ENCODE peak calls at places on chromosomes 16 and 17, in five cellular contexts. One of them, this sample, is unnamed. For H3K4me1, the result is how much of the 10 kb centered on the place peaks cover.

GRCh38 chr16:57801856-57802634 is at the start of gene KIFC3:
- DNase-seq in esophagus squamous epithelium: no peak
- DNase-seq in PC-9: peak
- DNase-seq in fibroblast of lung: peak
- DNase-seq in adrenal gland: peak
- DNase-seq in this sample: peak

GRCh38 chr17:80463784-80464400 is 12.5 kb downstream of the NPTX1 start:
- DNase-seq in adrenal gland: no peak
- DNase-seq in esophagus squamous epithelium: no peak
- DNase-seq in fibroblast of lung: no peak
- DNase-seq in PC-9: no peak
- DNase-seq in this sample: no peak

GRCh38 chr17:56165017-56165720 is 11.9 kb downstream of the ANKFN1 start:
- DNase-seq in esophagus squamous epithelium: no peak
- DNase-seq in adrenal gland: no peak
- DNase-seq in PC-9: no peak
- DNase-seq in fibroblast of lung: no peak
- DNase-seq in this sample: no peak

GRCh38 chr17:28545787-28546415 is 6.5 kb downstream of the UNC119 start:
- DNase-seq in PC-9: no peak
- DNase-seq in esophagus squamous epithelium: no peak
- DNase-seq in adrenal gland: no peak
- DNase-seq in fibroblast of lung: no peak
- DNase-seq in this sample: no peak

GRCh38 chr16:11576427-11577289 is 10.1 kb downstream of the LITAF start:
- DNase-seq in fibroblast of lung: no peak
- DNase-seq in adrenal gland: no peak
- DNase-seq in esophagus squamous epithelium: no peak
- DNase-seq in PC-9: no peak
- DNase-seq in this sample: peak

GRCh38 chr16:30902070-30902972 is 5.9 kb downstream of the CTF1 start:
- DNase-seq in fibroblast of lung: peak
- DNase-seq in esophagus squamous epithelium: no peak
- DNase-seq in PC-9: peak
- DNase-seq in adrenal gland: peak
- DNase-seq in this sample: no peak

GRCh38 chr16:23896832-23897821 is 61.3 kb downstream of the PRKCB start:
- DNase-seq in esophagus squamous epithelium: no peak
- DNase-seq in fibroblast of lung: no peak
- DNase-seq in adrenal gland: no peak
- DNase-seq in PC-9: no peak
- DNase-seq in this sample: no peak

GRCh38 chr17:37191219-37191618 is 184.6 kb upstream of the C17orf78 start:
- DNase-seq in fibroblast of lung: peak
- DNase-seq in PC-9: no peak
- DNase-seq in esophagus squamous epithelium: no peak
- DNase-seq in adrenal gland: no peak
- DNase-seq in this sample: no peak

GRCh38 chr17:12665263-12666210 is at the start of gene MYOCD:
- DNase-seq in esophagus squamous epithelium: no peak
- DNase-seq in fibroblast of lung: peak
- DNase-seq in adrenal gland: no peak
- DNase-seq in PC-9: no peak
- DNase-seq in this sample: peak

GRCh38 chr17:82244413-82245140 is 15.7 kb downstream of the SLC16A3 start:
- DNase-seq in adrenal gland: no peak
- DNase-seq in fibroblast of lung: peak
- DNase-seq in PC-9: no peak
- DNase-seq in esophagus squamous epithelium: no peak
- DNase-seq in this sample: peak

GRCh38 chr17:81379523-81379942 is 15.7 kb upstream of the BAHCC1 start:
- DNase-seq in adrenal gland: no peak
- DNase-seq in fibroblast of lung: no peak
- DNase-seq in PC-9: peak
- DNase-seq in esophagus squamous epithelium: no peak
- DNase-seq in this sample: peak

GRCh38 chr17:77070888-77071279 is 69.9 kb upstream of the SEC14L1 start:
- DNase-seq in adrenal gland: no peak
- DNase-seq in esophagus squamous epithelium: no peak
- DNase-seq in PC-9: no peak
- DNase-seq in fibroblast of lung: no peak
- DNase-seq in this sample: no peak

GRCh38 chr17:28746611-28747045 is 2.8 kb downstream of the TRAF4 start:
- DNase-seq in PC-9: peak
- DNase-seq in adrenal gland: no peak
- DNase-seq in fibroblast of lung: no peak
- DNase-seq in esophagus squamous epithelium: no peak
- DNase-seq in this sample: peak

GRCh38 chr16:65754799-65755691 is 611.4 kb upstream of the CDH5 start:
- DNase-seq in esophagus squamous epithelium: no peak
- DNase-seq in PC-9: no peak
- DNase-seq in fibroblast of lung: peak
- DNase-seq in adrenal gland: no peak
- DNase-seq in this sample: no peak

GRCh38 chr16:29820271-29820701 is at the start of gene MVP:
- DNase-seq in PC-9: peak
- DNase-seq in esophagus squamous epithelium: no peak
- DNase-seq in adrenal gland: peak
- DNase-seq in fibroblast of lung: peak
- DNase-seq in this sample: no peak

GRCh38 chr17:8153550-8153956 is 1.3 kb upstream of the PER1 start:
- DNase-seq in esophagus squamous epithelium: no peak
- DNase-seq in PC-9: peak
- DNase-seq in adrenal gland: peak
- DNase-seq in fibroblast of lung: peak
- DNase-seq in this sample: peak

GRCh38 chr17:14303343-14304221 is 2.7 kb downstream of the HS3ST3B1 start:
- DNase-seq in esophagus squamous epithelium: no peak
- DNase-seq in PC-9: no peak
- DNase-seq in fibroblast of lung: no peak
- DNase-seq in adrenal gland: no peak
- DNase-seq in this sample: no peak

GRCh38 chr17:83143817-83144231 is 64.4 kb downstream of the METRNL start:
- DNase-seq in PC-9: no peak
- DNase-seq in adrenal gland: no peak
- DNase-seq in fibroblast of lung: no peak
- DNase-seq in esophagus squamous epithelium: no peak
- DNase-seq in this sample: no peak

GRCh38 chr16:84072014-84072413 is 29.4 kb upstream of the SLC38A8 start:
- DNase-seq in esophagus squamous epithelium: no peak
- DNase-seq in PC-9: no peak
- DNase-seq in fibroblast of lung: peak
- DNase-seq in adrenal gland: no peak
- DNase-seq in this sample: no peak

GRCh38 chr17:50277357-50277754 is 3.1 kb downstream of the TMEM92 start:
- DNase-seq in fibroblast of lung: no peak
- DNase-seq in adrenal gland: no peak
- DNase-seq in PC-9: no peak
- DNase-seq in esophagus squamous epithelium: no peak
- DNase-seq in this sample: no peak

GRCh38 chr17:63029520-63029919 is 63.5 kb downstream of the TANC2 start:
- DNase-seq in PC-9: no peak
- DNase-seq in esophagus squamous epithelium: no peak
- DNase-seq in fibroblast of lung: peak
- DNase-seq in adrenal gland: no peak
- DNase-seq in this sample: no peak

GRCh38 chr17:19383681-19384470 is 3.1 kb downstream of the MFAP4 start:
- DNase-seq in esophagus squamous epithelium: no peak
- DNase-seq in adrenal gland: peak
- DNase-seq in PC-9: no peak
- DNase-seq in fibroblast of lung: no peak
- DNase-seq in this sample: no peak

GRCh38 chr17:29595943-29596774 is 3.2 kb downstream of the ANKRD13B start:
- DNase-seq in PC-9: no peak
- DNase-seq in adrenal gland: no peak
- DNase-seq in esophagus squamous epithelium: no peak
- DNase-seq in fibroblast of lung: no peak
- DNase-seq in this sample: no peak

GRCh38 chr17:37642706-37643105 is 540 bp downstream of the DDX52 start:
- DNase-seq in fibroblast of lung: peak
- DNase-seq in adrenal gland: no peak
- DNase-seq in esophagus squamous epithelium: no peak
- DNase-seq in PC-9: no peak
- DNase-seq in this sample: peak

GRCh38 chr17:4950075-4950756 is 703 bp upstream of the ENO3 start:
- DNase-seq in esophagus squamous epithelium: no peak
- DNase-seq in adrenal gland: peak
- DNase-seq in PC-9: peak
- DNase-seq in fibroblast of lung: no peak
- DNase-seq in this sample: no peak

GRCh38 chr17:26792486-26792885 is 501.4 kb upstream of the WSB1 start:
- DNase-seq in PC-9: no peak
- DNase-seq in fibroblast of lung: peak
- DNase-seq in adrenal gland: no peak
- DNase-seq in esophagus squamous epithelium: no peak
- DNase-seq in this sample: no peak

GRCh38 chr17:63984206-63984605 is 11.5 kb upstream of the SCN4A start:
- DNase-seq in PC-9: no peak
- DNase-seq in adrenal gland: peak
- DNase-seq in esophagus squamous epithelium: no peak
- DNase-seq in fibroblast of lung: peak
- DNase-seq in this sample: no peak

GRCh38 chr17:411416-412120 is 59.0 kb upstream of the RPH3AL start:
- DNase-seq in esophagus squamous epithelium: no peak
- DNase-seq in PC-9: no peak
- DNase-seq in fibroblast of lung: no peak
- DNase-seq in adrenal gland: no peak
- DNase-seq in this sample: no peak

GRCh38 chr17:409848-410673 is 57.5 kb upstream of the RPH3AL start:
- DNase-seq in fibroblast of lung: peak
- DNase-seq in adrenal gland: peak
- DNase-seq in PC-9: peak
- DNase-seq in esophagus squamous epithelium: peak
- DNase-seq in this sample: peak

GRCh38 chr17:412211-413015 is 59.8 kb upstream of the RPH3AL start:
- DNase-seq in PC-9: peak
- DNase-seq in adrenal gland: peak
- DNase-seq in esophagus squamous epithelium: no peak
- DNase-seq in fibroblast of lung: peak
- DNase-seq in this sample: peak

GRCh38 chr17:409308-409847 is 56.8 kb upstream of the RPH3AL start:
- DNase-seq in adrenal gland: no peak
- DNase-seq in PC-9: no peak
- DNase-seq in fibroblast of lung: no peak
- DNase-seq in esophagus squamous epithelium: no peak
- DNase-seq in this sample: no peak

DNA sequence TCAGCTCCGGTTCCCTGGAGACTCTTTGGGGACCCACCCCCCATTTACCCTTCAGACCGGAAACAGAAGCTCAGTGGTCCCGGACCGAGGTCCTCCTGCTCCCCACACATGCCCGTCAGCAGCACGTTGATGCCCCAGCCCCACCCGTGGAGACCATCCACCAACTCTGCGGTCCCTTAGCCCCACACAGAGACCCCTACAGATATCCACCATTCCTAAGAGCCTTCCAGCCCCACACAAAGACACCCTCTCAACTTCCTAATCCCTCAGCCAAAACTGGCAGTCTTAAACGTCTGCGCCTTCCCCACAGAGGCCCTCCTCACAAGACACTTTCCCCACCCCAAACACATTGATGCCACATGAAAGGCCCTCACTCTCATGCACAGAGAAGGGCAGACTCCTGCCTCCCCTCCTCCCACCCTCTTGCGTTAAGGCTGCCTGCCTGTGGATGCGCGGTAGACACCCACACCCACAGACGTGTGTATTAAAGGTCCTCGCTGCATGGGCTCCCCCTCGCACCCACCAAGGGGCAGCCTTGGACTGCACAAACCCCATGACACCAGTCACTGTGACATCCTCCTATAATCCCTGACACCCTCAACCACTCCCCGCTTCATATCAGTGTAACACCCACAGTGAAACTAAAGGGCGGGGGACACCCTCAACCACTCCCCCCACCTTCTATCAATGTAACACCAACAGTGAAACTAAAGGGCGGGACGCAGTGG is 58.2 kb upstream of the RPH3AL start:
- DNase-seq in adrenal gland: no peak
- DNase-seq in fibroblast of lung: peak
- DNase-seq in esophagus squamous epithelium: no peak
- DNase-seq in PC-9: peak
- DNase-seq in this sample: peak
- TF ChIP-seq CTCF in adrenal gland: no peak
- TF ChIP-seq CTCF in fibroblast of lung: no peak
- TF ChIP-seq CTCF in esophagus squamous epithelium: no peak
- TF ChIP-seq CTCF in PC-9: no peak
- TF ChIP-seq CTCF in this sample: no peak

GRCh38 chr16:71431991-71432390 is 9.9 kb downstream of the TLE7 start:
- DNase-seq in fibroblast of lung: no peak
- DNase-seq in adrenal gland: no peak
- DNase-seq in esophagus squamous epithelium: no peak
- DNase-seq in PC-9: no peak
- DNase-seq in this sample: no peak

GRCh38 chr16:71429581-71429980 is 12.3 kb downstream of the TLE7 start:
- DNase-seq in adrenal gland: no peak
- DNase-seq in esophagus squamous epithelium: no peak
- DNase-seq in fibroblast of lung: no peak
- DNase-seq in PC-9: no peak
- DNase-seq in this sample: no peak

GRCh38 chr16:71428883-71429282 is 13.0 kb downstream of the TLE7 start:
- DNase-seq in fibroblast of lung: no peak
- DNase-seq in adrenal gland: no peak
- DNase-seq in esophagus squamous epithelium: no peak
- DNase-seq in PC-9: no peak
- DNase-seq in this sample: no peak

GRCh38 chr16:71431176-71431575 is 10.7 kb downstream of the TLE7 start:
- DNase-seq in fibroblast of lung: no peak
- DNase-seq in adrenal gland: no peak
- DNase-seq in esophagus squamous epithelium: no peak
- DNase-seq in PC-9: no peak
- DNase-seq in this sample: no peak

GRCh38 chr16:71430744-71431143 is 11.1 kb downstream of the TLE7 start:
- DNase-seq in PC-9: no peak
- DNase-seq in fibroblast of lung: no peak
- DNase-seq in adrenal gland: no peak
- DNase-seq in esophagus squamous epithelium: no peak
- DNase-seq in this sample: no peak
- H3K4me1 ChIP-seq in PC-9: under half
- H3K4me1 ChIP-seq in fibroblast of lung: under half
- H3K4me1 ChIP-seq in adrenal gland: under half
- H3K4me1 ChIP-seq in esophagus squamous epithelium: under half
- H3K4me1 ChIP-seq in this sample: under half

DNA sequence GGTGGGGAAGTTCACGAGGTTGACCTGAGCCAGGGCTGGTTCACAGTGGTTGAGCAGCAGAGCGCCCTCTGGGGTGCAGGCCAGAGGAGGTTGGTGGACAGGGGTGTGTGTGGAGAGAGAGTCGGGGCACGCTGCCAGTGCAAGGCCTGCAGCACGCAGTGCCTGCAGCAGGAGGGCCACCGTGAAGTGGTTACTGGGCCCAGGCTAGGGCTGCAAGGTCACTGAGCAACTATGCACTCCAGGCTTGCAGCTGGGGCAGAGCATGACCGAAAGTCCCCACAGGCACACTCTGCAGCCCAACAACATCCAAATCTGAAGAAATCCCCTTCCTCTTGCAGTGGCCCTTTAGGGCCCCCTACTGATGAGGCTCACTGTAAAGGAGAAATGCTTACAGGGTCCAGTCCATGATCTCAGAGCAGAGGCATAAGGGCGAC is 89.1 kb upstream of the NOL11 start:
- DNase-seq in adrenal gland: peak
- DNase-seq in esophagus squamous epithelium: no peak
- DNase-seq in fibroblast of lung: no peak
- DNase-seq in PC-9: no peak
- DNase-seq in this sample: no peak
- TF ChIP-seq CTCF in adrenal gland: peak
- TF ChIP-seq CTCF in esophagus squamous epithelium: no peak
- TF ChIP-seq CTCF in fibroblast of lung: peak
- TF ChIP-seq CTCF in PC-9: peak
- TF ChIP-seq CTCF in this sample: no peak

GRCh38 chr16:89949121-89949742 is 677 bp downstream of the DEF8 start:
- DNase-seq in adrenal gland: no peak
- DNase-seq in PC-9: no peak
- DNase-seq in fibroblast of lung: no peak
- DNase-seq in esophagus squamous epithelium: no peak
- DNase-seq in this sample: no peak
- H3K4me1 ChIP-seq in adrenal gland: under half
- H3K4me1 ChIP-seq in PC-9: under half
- H3K4me1 ChIP-seq in fibroblast of lung: under half
- H3K4me1 ChIP-seq in esophagus squamous epithelium: under half
- H3K4me1 ChIP-seq in this sample: under half